ENCODE peak calls at places on chromosome 4, in ten cellular contexts. M is AG10803, K is mucosa of descending colon, H is IMR-90, J is fibroblast of the aortic adventitia, O is epithelial cell of esophagus, W is keratinocyte, F is GM23338, L is kidney epithelial cell, S is WERI-Rb-1. V is an unnamed sample.

GRCh38 chr4:78569291-78569821 is 17.8 kb downstream of the ANXA3 start:
- DNase-seq in M (peak; percentile 87), K (no peak), H (peak; percentile 82), J (peak; percentile 92), O (peak; percentile 88), W (peak; percentile 78), F (peak; percentile 54), L (peak; percentile 67), S (no peak), V (peak; percentile 85)

GRCh38 chr4:148284526-148285193 is 157.6 kb downstream of the NR3C2 start:
- DNase-seq in M (no peak), K (no peak), H (no peak), J (no peak), O (peak; percentile 7), W (no peak), F (peak; percentile 14), L (no peak), S (no peak), V (no peak)

GRCh38 chr4:159003420-159004253 is 99.2 kb upstream of the RAPGEF2 start:
- DNase-seq in M (no peak), K (no peak), H (peak; percentile 44), J (peak; percentile 47), O (peak; percentile 29), W (no peak), F (no peak), L (peak; percentile 7), S (no peak), V (peak; percentile 49)

GRCh38 chr4:61918507-61919462 is 718.7 kb downstream of the ADGRL3 start:
- DNase-seq in M (no peak), K (no peak), H (no peak), J (no peak), O (no peak), W (no peak), F (no peak), L (no peak), S (no peak), V (no peak)

GRCh38 chr4:183229397-183229796 is 90.7 kb downstream of the CLDN22 start:
- DNase-seq in M (no peak), K (no peak), H (no peak), J (no peak), O (peak; percentile 49), W (no peak), F (no peak), L (no peak), S (no peak), V (no peak)

GRCh38 chr4:38322709-38323108 is 341.3 kb upstream of the KLF3 start:
- DNase-seq in M (peak; percentile 80), K (no peak), H (peak; percentile 87), J (peak; percentile 90), O (no peak), W (no peak), F (no peak), L (no peak), S (no peak), V (peak; percentile 90)

GRCh38 chr4:112765317-112765989 is 128.5 kb downstream of the LARP7 start:
- DNase-seq in M (no peak), K (no peak), H (peak; percentile 18), J (peak; percentile 17), O (peak; percentile 8), W (no peak), F (peak; percentile 88), L (no peak), S (no peak), V (peak; percentile 12)

GRCh38 chr4:142095886-142096605 is 459.7 kb downstream of the IL15 start:
- DNase-seq in M (peak; percentile 97), K (no peak), H (peak; percentile 96), J (peak; percentile 98), O (peak; percentile 95), W (peak; percentile 40), F (no peak), L (peak; percentile 87), S (no peak), V (peak; percentile 94)

GRCh38 chr4:148330161-148330560 is 112.1 kb downstream of the NR3C2 start:
- DNase-seq in M (no peak), K (no peak), H (no peak), J (no peak), O (no peak), W (no peak), F (no peak), L (no peak), S (no peak), V (no peak)

GRCh38 chr4:121009578-121010338 is 62.6 kb downstream of the NDNF start:
- DNase-seq in M (no peak), K (no peak), H (no peak), J (no peak), O (no peak), W (no peak), F (no peak), L (no peak), S (no peak), V (no peak)

GRCh38 chr4:7631288-7631633 is 196.5 kb upstream of the PSAPL1 start:
- DNase-seq in M (no peak), K (no peak), H (no peak), J (no peak), O (no peak), W (no peak), F (no peak), L (no peak), S (no peak), V (no peak)

GRCh38 chr4:7632341-7632740 is 197.6 kb upstream of the PSAPL1 start:
- DNase-seq in M (no peak), K (no peak), H (no peak), J (no peak), O (no peak), W (no peak), F (no peak), L (no peak), S (no peak), V (no peak)

GRCh38 chr4:7629855-7630254 is 195.1 kb upstream of the PSAPL1 start:
- DNase-seq in M (no peak), K (no peak), H (no peak), J (no peak), O (no peak), W (no peak), F (no peak), L (no peak), S (no peak), V (no peak)

GRCh38 chr4:7632971-7633370 is 198.2 kb upstream of the PSAPL1 start:
- DNase-seq in M (no peak), K (no peak), H (no peak), J (no peak), O (no peak), W (no peak), F (no peak), L (no peak), S (no peak), V (no peak)

DNA sequence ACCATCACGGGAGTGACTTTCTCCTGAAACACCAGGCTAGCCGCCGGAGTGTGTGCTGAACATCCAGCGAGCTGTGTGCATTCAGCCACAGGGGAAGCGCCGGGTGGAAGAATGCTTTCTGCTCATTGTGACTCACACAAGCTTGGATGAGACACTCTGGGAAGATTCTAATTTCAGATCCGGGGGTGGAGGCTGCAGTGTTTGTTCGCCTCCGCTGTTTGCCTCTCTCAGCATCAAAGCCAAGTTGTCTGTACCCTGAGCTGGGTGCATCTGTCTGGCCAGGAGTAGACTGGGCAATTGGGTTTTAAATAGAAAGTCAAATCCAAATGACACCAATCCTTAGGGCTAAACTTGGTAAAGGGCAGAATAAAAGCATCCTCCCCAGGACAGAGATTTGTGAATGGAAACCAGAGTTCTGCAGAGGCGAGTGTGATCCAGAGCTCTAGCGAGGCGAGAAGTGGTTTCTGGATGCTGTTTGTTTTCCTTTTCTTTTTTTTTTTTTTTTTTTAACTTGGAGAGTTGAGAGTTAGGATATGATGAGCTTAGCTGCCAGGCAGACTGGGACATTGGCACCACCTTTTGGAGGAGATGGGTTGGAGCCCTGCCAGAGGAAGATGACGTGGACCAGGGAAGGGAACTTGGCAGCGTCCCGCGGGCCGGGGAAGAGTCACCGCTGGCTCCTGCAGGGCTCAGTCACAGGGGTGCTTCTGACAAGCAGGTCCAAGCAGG is 196.0 kb upstream of the PSAPL1 start:
- DNase-seq in M (peak; percentile 82), K (no peak), H (peak; percentile 89), J (peak; percentile 72), O (peak; percentile 33), W (peak; percentile 21), F (no peak), L (peak; percentile 16), S (no peak), V (peak; percentile 91)
- H3K4me3 ChIP-seq in M (peak overlapping the region; percentile 36), K (no peak overlapping the region), H (no peak overlapping the region), J (peak overlapping the region; percentile 14), O (no peak overlapping the region), W (peak overlapping the region; percentile 2), F (no peak overlapping the region), L (no peak overlapping the region), S (no peak overlapping the region), V (no peak overlapping the region)

GRCh38 chr4:4755306-4755705 is 104.2 kb upstream of the MSX1 start:
- DNase-seq in M (no peak), K (no peak), H (no peak), J (no peak), O (no peak), W (no peak), F (no peak), L (no peak), S (peak; percentile 50), V (no peak)
- TF ChIP-seq CTCF in M (no peak), K (no peak), H (no peak), J (no peak), O (no peak), W (no peak), F (no peak), L (no peak), S (peak; percentile 49), V (no peak)

DNA sequence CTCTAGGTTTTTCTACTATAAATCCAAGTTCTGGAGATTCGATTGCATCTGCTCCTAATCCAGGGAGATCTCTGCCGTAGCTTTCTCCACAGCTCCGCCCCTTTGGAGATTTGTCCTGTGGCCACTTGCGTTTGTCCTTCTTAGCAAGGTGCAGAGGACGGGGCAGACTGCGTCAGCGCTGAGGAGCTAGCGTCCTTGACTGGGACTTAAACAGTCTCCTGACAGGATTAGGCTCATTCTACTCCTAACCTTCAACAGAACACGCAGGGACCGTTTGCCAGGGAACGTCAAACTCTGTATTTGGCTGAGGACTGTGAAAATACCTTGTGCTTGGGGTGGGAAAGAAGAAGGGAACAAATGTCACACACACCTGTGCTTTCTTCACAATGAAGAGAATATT is 38.6 kb downstream of the SORBS2 start:
- DNase-seq in M (no peak), K (no peak), H (no peak), J (no peak), O (no peak), W (no peak), F (peak; percentile 33), L (no peak), S (peak; percentile 89), V (no peak)
- H3K4me3 ChIP-seq in M (no peak overlapping the region), K (no peak overlapping the region), H (no peak overlapping the region), J (no peak overlapping the region), O (no peak overlapping the region), W (no peak overlapping the region), F (peak overlapping the region; percentile 42), L (no peak overlapping the region), S (peak overlapping the region; percentile 24), V (peak overlapping the region; percentile 36)

GRCh38 chr4:19883841-19884240 is 367.9 kb upstream of the SLIT2 start:
- DNase-seq in M (peak; percentile 33), K (no peak), H (peak; percentile 65), J (peak; percentile 14), O (peak; percentile 24), W (no peak), F (no peak), L (no peak), S (no peak), V (no peak)

DNA sequence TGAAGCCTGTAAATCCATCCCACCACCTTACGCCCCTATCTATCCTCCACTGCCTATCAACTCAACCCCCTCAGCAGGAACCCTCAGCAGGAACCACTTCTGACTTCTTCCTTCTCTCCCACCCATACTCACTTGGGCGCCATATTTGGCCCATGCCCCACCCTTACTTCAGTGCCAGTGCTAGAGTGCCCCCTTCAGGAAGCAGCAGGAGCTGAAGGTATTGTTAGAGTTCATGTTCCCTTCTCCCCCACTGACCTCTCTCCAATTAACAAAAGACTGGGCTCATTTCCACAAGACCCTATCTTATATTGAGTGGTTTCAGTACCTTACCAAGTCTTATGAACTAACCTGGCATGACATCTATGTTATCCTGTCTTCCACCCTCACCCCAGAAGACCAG is 363.1 kb upstream of the SLIT2 start:
- DNase-seq in M (no peak), K (no peak), H (no peak), J (no peak), O (no peak), W (no peak), F (peak; percentile 3), L (no peak), S (peak; percentile 40), V (no peak)
- TF ChIP-seq CTCF in M (no peak), K (no peak), H (no peak), J (no peak), O (no peak), W (no peak), F (peak; percentile 49), L (no peak), S (peak; percentile 60), V (no peak)

V was measured in astrocyte of the spinal cord.